ENCODE peak calls at places on chromosomes 7 and 10, in nine cellular contexts. Y, R, C, K, J, M, U, S and F are unnamed samples.

GRCh38 chr7:40595832-40596231 is 461.0 kb downstream of the SUGCT start:
- DNase-seq in J (no peak), Y (no peak), U (no peak), C (no peak), M (no peak), S (no peak), K (no peak), R (no peak), F (no peak)

GRCh38 chr7:36667007-36667406 is 57.3 kb downstream of the AOAH start:
- DNase-seq in R (no peak), U (peak), K (no peak), Y (no peak), M (no peak), C (no peak), S (no peak), J (peak), F (peak)

GRCh38 chr7:125098377-125098970 is 168.8 kb upstream of the POT1 start:
- DNase-seq in K (peak), R (no peak), S (no peak), J (peak), Y (no peak), C (no peak), U (peak), M (no peak), F (peak)

GRCh38 chr7:150897502-150898474 is 45.5 kb downstream of the AOC1 start:
- DNase-seq in M (no peak), Y (no peak), R (no peak), K (no peak), C (no peak), J (no peak), S (no peak), U (no peak), F (no peak)

GRCh38 chr7:155795951-155796350 is 16.3 kb downstream of the SHH start:
- DNase-seq in C (no peak), K (no peak), R (no peak), J (no peak), S (no peak), M (no peak), Y (no peak), U (no peak), F (no peak)

GRCh38 chr7:104767826-104768536 is 246.0 kb upstream of the KMT2E start:
- DNase-seq in R (no peak), J (no peak), S (no peak), Y (no peak), U (no peak), K (no peak), M (peak), C (peak), F (no peak)

GRCh38 chr7:34851431-34851830 is 185.9 kb downstream of the DPY19L1 start:
- DNase-seq in R (no peak), C (no peak), Y (no peak), S (no peak), J (no peak), M (no peak), K (no peak), U (no peak), F (no peak)

GRCh38 chr7:15866753-15867152 is 180.3 kb upstream of the MEOX2 start:
- DNase-seq in M (no peak), Y (no peak), U (no peak), K (no peak), J (no peak), R (no peak), C (no peak), S (no peak), F (no peak)

GRCh38 chr7:50628469-50629084 is 63.4 kb upstream of the DDC start:
- DNase-seq in C (peak), K (no peak), Y (no peak), M (peak), R (no peak), J (no peak), U (no peak), S (no peak), F (no peak)

GRCh38 chr10:97713351-97713827 is at the start of gene MARVELD1:
- DNase-seq in C (peak), M (peak), U (peak), Y (no peak), K (peak), S (peak), R (peak), J (peak), F (peak)

GRCh38 chr7:130032698-130033097 is 18.5 kb downstream of the ZC3HC1 start:
- DNase-seq in J (no peak), M (no peak), K (no peak), Y (no peak), R (no peak), U (no peak), S (no peak), C (no peak), F (no peak)

GRCh38 chr7:33495207-33495606 is 365.8 kb downstream of the BBS9 start:
- DNase-seq in U (peak), R (no peak), J (peak), Y (no peak), C (no peak), S (no peak), M (peak), K (peak), F (peak)

GRCh38 chr10:125034671-125035070 is 92.7 kb downstream of the ZRANB1 start:
- DNase-seq in K (peak), J (no peak), U (no peak), Y (no peak), R (no peak), C (no peak), M (no peak), S (peak), F (no peak)

GRCh38 chr10:71225291-71226058 is 13.1 kb downstream of the UNC5B start:
- DNase-seq in U (no peak), C (no peak), K (no peak), R (no peak), M (no peak), J (no peak), Y (no peak), S (no peak), F (no peak)

GRCh38 chr10:23368816-23369640 is 24.4 kb upstream of the C10orf67 start:
- DNase-seq in U (peak), K (no peak), R (no peak), M (no peak), J (peak), Y (no peak), C (no peak), S (no peak), F (no peak)

GRCh38 chr7:107064255-107064654 is 19.8 kb downstream of the PRKAR2B start:
- DNase-seq in C (no peak), S (no peak), R (no peak), Y (no peak), J (no peak), M (no peak), U (no peak), K (no peak), F (no peak)

GRCh38 chr7:3112499-3113134 is 69.0 kb upstream of the CARD11 start:
- DNase-seq in S (no peak), Y (no peak), J (no peak), M (no peak), C (peak), U (no peak), K (no peak), R (no peak), F (no peak)

GRCh38 chr10:6563075-6563474 is 17.0 kb downstream of the PRKCQ start:
- DNase-seq in C (peak), J (no peak), U (no peak), K (no peak), M (peak), S (no peak), R (no peak), Y (no peak), F (no peak)

GRCh38 chr7:149296368-149296767 is 34.4 kb downstream of the ZNF783 start:
- DNase-seq in Y (no peak), J (no peak), S (no peak), U (no peak), R (no peak), M (no peak), C (no peak), K (no peak), F (no peak)

GRCh38 chr10:61904711-61905445 is 3.4 kb downstream of the ARID5B start:
- DNase-seq in K (peak), C (peak), M (peak), U (peak), S (peak), J (peak), Y (no peak), R (peak), F (peak)

GRCh38 chr10:70272925-70273316 is 10.9 kb downstream of the NPFFR1 start:
- DNase-seq in Y (no peak), R (no peak), S (peak), U (no peak), M (no peak), C (no peak), K (peak), J (no peak), F (no peak)

GRCh38 chr7:98294798-98295382 is 13.4 kb downstream of the BRI3 start:
- DNase-seq in U (no peak), K (peak), S (peak), J (peak), R (peak), C (peak), Y (peak), M (peak), F (peak)

GRCh38 chr7:71345485-71345884 is 213.5 kb downstream of the GALNT17 start:
- DNase-seq in R (no peak), K (no peak), M (no peak), C (no peak), U (no peak), J (no peak), Y (no peak), S (no peak), F (no peak)

GRCh38 chr7:17665029-17665428 is 275.3 kb downstream of the SNX13 start:
- DNase-seq in R (no peak), K (no peak), S (no peak), C (no peak), J (no peak), Y (no peak), U (no peak), M (no peak), F (no peak)

GRCh38 chr10:65342226-65342625 is 1583.6 kb upstream of the LRRTM3 start:
- DNase-seq in J (no peak), R (no peak), C (no peak), S (peak), M (no peak), U (no peak), Y (no peak), K (peak), F (peak)

GRCh38 chr7:15684834-15685233 is 1.6 kb downstream of the MEOX2 start:
- DNase-seq in K (no peak), S (peak), C (peak), M (peak), U (no peak), Y (no peak), J (no peak), R (no peak), F (no peak)

GRCh38 chr7:121994625-121995410 is 121.9 kb downstream of the PTPRZ1 start:
- DNase-seq in J (peak), C (peak), K (peak), M (peak), Y (peak), R (peak), S (peak), U (peak), F (peak)

GRCh38 chr10:68087338-68088029 is 12.4 kb upstream of the HERC4 start:
- DNase-seq in K (peak), M (peak), J (no peak), S (no peak), R (no peak), Y (no peak), U (no peak), C (no peak), F (peak)

GRCh38 chr7:5701085-5701914 is 80.2 kb downstream of the RNF216 start:
- DNase-seq in S (peak), U (no peak), R (no peak), C (no peak), Y (no peak), M (no peak), J (peak), K (no peak), F (peak)

GRCh38 chr7:151061241-151062110 is 2.1 kb downstream of the SLC4A2 start:
- DNase-seq in Y (no peak), M (no peak), U (no peak), K (no peak), C (peak), J (no peak), R (no peak), S (no peak), F (no peak)

GRCh38 chr7:138074121-138074520 is 2.1 kb upstream of the AKR1D1 start:
- DNase-seq in Y (no peak), R (no peak), S (no peak), U (no peak), C (no peak), K (peak), M (no peak), J (no peak), F (peak)

GRCh38 chr10:5589963-5590511 is 65.3 kb downstream of the CALML3 start:
- DNase-seq in M (no peak), U (peak), R (no peak), C (no peak), K (peak), J (peak), S (peak), Y (no peak), F (peak)

GRCh38 chr7:24665564-24666294 is 91.5 kb downstream of the GSDME start:
- DNase-seq in M (peak), C (peak), U (peak), J (peak), Y (peak), K (peak), R (peak), S (peak), F (peak)

GRCh38 chr7:5063698-5064097 is 18.0 kb downstream of the RBAK start:
- DNase-seq in M (no peak), U (no peak), R (no peak), S (no peak), Y (no peak), J (no peak), C (no peak), K (no peak), F (no peak)

GRCh38 chr10:6053816-6054581 is 8.2 kb downstream of the IL2RA start:
- DNase-seq in K (no peak), U (no peak), R (peak), J (no peak), M (no peak), S (no peak), Y (no peak), C (no peak), F (no peak)

GRCh38 chr7:76343294-76343930 is 15.4 kb downstream of the YWHAG start:
- DNase-seq in Y (no peak), S (no peak), J (no peak), R (no peak), U (no peak), M (no peak), C (no peak), K (peak), F (peak)

GRCh38 chr10:117136391-117136975 is 1.6 kb downstream of the VAX1 start:
- DNase-seq in C (peak), M (peak), S (no peak), K (no peak), U (no peak), Y (no peak), J (no peak), R (no peak), F (no peak)

GRCh38 chr10:117138838-117139580 is 939 bp upstream of the VAX1 start:
- DNase-seq in Y (no peak), S (no peak), K (peak), R (no peak), J (no peak), C (peak), U (no peak), M (peak), F (no peak)

GRCh38 chr10:117140525-117140902 is 2.4 kb upstream of the VAX1 start:
- DNase-seq in Y (no peak), C (peak), J (no peak), S (no peak), K (no peak), R (no peak), M (peak), U (no peak), F (no peak)

GRCh38 chr10:117139581-117140524 is 1.8 kb upstream of the VAX1 start:
- DNase-seq in R (no peak), K (no peak), M (peak), U (no peak), Y (no peak), J (no peak), C (peak), S (no peak), F (no peak)

GRCh38 chr10:117137911-117138642 is at the start of gene VAX1:
- DNase-seq in J (no peak), S (no peak), C (peak), M (peak), Y (no peak), K (peak), U (no peak), R (no peak), F (no peak)
- TF ChIP-seq EZH2 in J (no peak), S (peak), C (peak), M (peak), Y (no peak), K (no peak), U (peak), R (peak), F (peak)

GRCh38 chr10:11235771-11236170 is 218.1 kb downstream of the CELF2 start:
- DNase-seq in S (no peak), Y (no peak), U (no peak), M (no peak), J (no peak), R (no peak), C (no peak), K (no peak), F (no peak)
- H3K4me3 ChIP-seq in S (no peak), Y (no peak), U (no peak), M (no peak), J (no peak), R (no peak), C (no peak), K (no peak), F (no peak)

DNA sequence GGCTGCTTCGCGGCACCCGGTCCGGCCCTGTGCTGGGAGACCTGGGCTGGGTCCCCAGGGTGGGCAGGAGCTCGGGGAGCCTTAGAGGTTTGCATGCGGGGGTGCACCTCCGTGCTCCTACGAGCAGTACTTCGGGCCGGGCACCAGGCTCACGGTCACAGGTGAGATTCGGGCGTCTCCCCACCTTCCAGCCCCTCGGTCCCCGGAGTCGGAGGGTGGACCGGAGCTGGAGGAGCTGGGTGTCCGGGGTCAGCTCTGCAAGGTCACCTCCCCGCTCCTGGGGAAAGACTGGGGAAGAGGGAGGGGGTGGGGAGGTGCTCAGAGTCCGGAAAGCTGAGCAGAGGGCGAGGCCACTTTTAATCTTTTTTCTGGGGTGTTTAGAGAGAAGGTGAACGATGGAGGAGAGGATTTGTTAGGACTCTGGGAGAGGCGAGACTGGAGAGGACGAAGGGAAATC is 26.6 kb downstream of the PRSS2 start:
- DNase-seq in K (no peak), M (peak), S (no peak), U (no peak), R (no peak), Y (no peak), J (no peak), C (peak), F (no peak)
- TF ChIP-seq EZH2 in K (no peak), M (no peak), S (no peak), U (peak), R (peak), Y (no peak), J (no peak), C (peak), F (no peak)

DNA sequence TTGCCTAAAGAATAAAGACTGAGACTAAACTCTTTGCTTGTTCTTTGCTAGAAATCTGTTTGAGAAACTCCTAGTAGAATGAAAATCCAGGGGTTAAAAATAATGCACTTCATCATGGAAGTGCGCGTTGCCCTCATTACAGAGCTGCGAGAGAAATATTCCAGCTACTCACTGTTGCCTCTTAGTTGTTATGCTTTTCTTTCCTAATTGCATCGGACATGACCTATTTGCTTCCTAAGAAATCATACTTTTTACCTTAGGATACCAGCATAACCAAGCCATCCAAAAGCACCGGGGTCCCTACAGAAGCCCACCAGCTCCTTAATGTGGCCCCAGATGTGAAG is 643 bp downstream of the THSD7A start:
- DNase-seq in U (peak), M (peak), J (no peak), R (no peak), Y (no peak), C (no peak), K (no peak), S (no peak), F (no peak)
- H3K4me3 ChIP-seq in U (peak), M (peak), J (peak), R (peak), Y (peak), C (peak), K (peak), S (peak), F (peak)

GRCh38 chr10:703118-703517 is 13.7 kb upstream of the DIP2C start:
- DNase-seq in S (no peak), J (no peak), K (no peak), Y (no peak), M (no peak), R (no peak), C (no peak), U (no peak), F (no peak)

GRCh38 chr10:695396-695795 is 5.9 kb upstream of the DIP2C start:
- DNase-seq in J (no peak), S (no peak), K (no peak), Y (no peak), M (no peak), C (no peak), R (no peak), U (no peak), F (no peak)

GRCh38 chr10:692682-693351 is 3.3 kb upstream of the DIP2C start:
- DNase-seq in K (no peak), R (no peak), M (no peak), Y (no peak), S (no peak), U (no peak), J (no peak), C (no peak), F (no peak)

GRCh38 chr10:693506-693905 is 4.0 kb upstream of the DIP2C start:
- DNase-seq in J (peak), M (no peak), U (peak), R (peak), C (no peak), K (peak), Y (no peak), S (no peak), F (no peak)

GRCh38 chr10:697097-697875 is 7.8 kb upstream of the DIP2C start:
- DNase-seq in M (no peak), R (no peak), Y (no peak), U (no peak), S (no peak), J (no peak), C (no peak), K (no peak), F (no peak)
- TF ChIP-seq EZH2 in M (no peak), R (no peak), Y (no peak), U (no peak), S (no peak), J (no peak), C (no peak), K (no peak), F (no peak)

GRCh38 chr10:12483996-12484944 is 134.9 kb downstream of the CAMK1D start:
- DNase-seq in S (no peak), M (no peak), C (no peak), J (no peak), K (no peak), U (no peak), Y (no peak), R (no peak), F (no peak)
- H3K4me3 ChIP-seq in S (no peak), M (no peak), C (no peak), J (no peak), K (no peak), U (no peak), Y (no peak), R (no peak), F (no peak)